ENCODE peak calls at places on chromosome 17, in nine cellular contexts. One of them, this sample, is unnamed.

GRCh38 chr17:309361-309888 is 43.2 kb downstream of the RPH3AL start:
- DNase-seq in SK-N-MC: no peak
- DNase-seq in activated CD4-positive, CD25-positive, alpha-beta regulatory T cell treated with anti-CD3 and anti-CD28 coated beads, Interleukin-2, amount 50 U/mL, for 72 hours: no peak
- DNase-seq in mucosa of gallbladder: no peak
- DNase-seq in NCI-H2227 treated with DMSO at 0.1 percent for 48 hours: no peak
- DNase-seq in adrenal gland: peak
- DNase-seq in Daoy: peak
- DNase-seq in H7: peak
- DNase-seq in head of caudate nucleus: no peak
- DNase-seq in this sample: no peak

GRCh38 chr17:42598905-42599304 is 10.3 kb downstream of the RETREG3 start:
- DNase-seq in SK-N-MC: no peak
- DNase-seq in activated CD4-positive, CD25-positive, alpha-beta regulatory T cell treated with anti-CD3 and anti-CD28 coated beads, Interleukin-2, amount 50 U/mL, for 72 hours: no peak
- DNase-seq in mucosa of gallbladder: no peak
- DNase-seq in NCI-H2227 treated with DMSO at 0.1 percent for 48 hours: peak
- DNase-seq in adrenal gland: peak
- DNase-seq in Daoy: no peak
- DNase-seq in H7: no peak
- DNase-seq in head of caudate nucleus: no peak
- DNase-seq in this sample: no peak

GRCh38 chr17:1645207-1646171 is at the start of gene SCARF1:
- DNase-seq in SK-N-MC: no peak
- DNase-seq in activated CD4-positive, CD25-positive, alpha-beta regulatory T cell treated with anti-CD3 and anti-CD28 coated beads, Interleukin-2, amount 50 U/mL, for 72 hours: no peak
- DNase-seq in mucosa of gallbladder: no peak
- DNase-seq in NCI-H2227 treated with DMSO at 0.1 percent for 48 hours: no peak
- DNase-seq in adrenal gland: peak
- DNase-seq in Daoy: peak
- DNase-seq in H7: peak
- DNase-seq in head of caudate nucleus: no peak
- DNase-seq in this sample: no peak

GRCh38 chr17:67168485-67168884 is 76.5 kb downstream of the HELZ start:
- DNase-seq in SK-N-MC: no peak
- DNase-seq in activated CD4-positive, CD25-positive, alpha-beta regulatory T cell treated with anti-CD3 and anti-CD28 coated beads, Interleukin-2, amount 50 U/mL, for 72 hours: no peak
- DNase-seq in mucosa of gallbladder: no peak
- DNase-seq in NCI-H2227 treated with DMSO at 0.1 percent for 48 hours: no peak
- DNase-seq in adrenal gland: no peak
- DNase-seq in Daoy: no peak
- DNase-seq in H7: no peak
- DNase-seq in head of caudate nucleus: no peak
- DNase-seq in this sample: no peak

GRCh38 chr17:82943751-82944150 is 103.9 kb upstream of the ZNF750 start:
- DNase-seq in SK-N-MC: no peak
- DNase-seq in activated CD4-positive, CD25-positive, alpha-beta regulatory T cell treated with anti-CD3 and anti-CD28 coated beads, Interleukin-2, amount 50 U/mL, for 72 hours: no peak
- DNase-seq in mucosa of gallbladder: no peak
- DNase-seq in NCI-H2227 treated with DMSO at 0.1 percent for 48 hours: no peak
- DNase-seq in adrenal gland: no peak
- DNase-seq in Daoy: no peak
- DNase-seq in H7: no peak
- DNase-seq in head of caudate nucleus: no peak
- DNase-seq in this sample: no peak

GRCh38 chr17:68953340-68953997 is 1.7 kb downstream of the ABCA8 start:
- DNase-seq in SK-N-MC: no peak
- DNase-seq in activated CD4-positive, CD25-positive, alpha-beta regulatory T cell treated with anti-CD3 and anti-CD28 coated beads, Interleukin-2, amount 50 U/mL, for 72 hours: no peak
- DNase-seq in mucosa of gallbladder: no peak
- DNase-seq in NCI-H2227 treated with DMSO at 0.1 percent for 48 hours: no peak
- DNase-seq in adrenal gland: no peak
- DNase-seq in Daoy: no peak
- DNase-seq in H7: no peak
- DNase-seq in head of caudate nucleus: no peak
- DNase-seq in this sample: no peak

GRCh38 chr17:46081018-46081320 is 81.9 kb downstream of the STH start:
- DNase-seq in SK-N-MC: no peak
- DNase-seq in activated CD4-positive, CD25-positive, alpha-beta regulatory T cell treated with anti-CD3 and anti-CD28 coated beads, Interleukin-2, amount 50 U/mL, for 72 hours: no peak
- DNase-seq in mucosa of gallbladder: no peak
- DNase-seq in NCI-H2227 treated with DMSO at 0.1 percent for 48 hours: no peak
- DNase-seq in adrenal gland: no peak
- DNase-seq in Daoy: no peak
- DNase-seq in H7: no peak
- DNase-seq in head of caudate nucleus: no peak
- DNase-seq in this sample: no peak

GRCh38 chr17:63446218-63446980 is at the start of gene CYB561:
- DNase-seq in SK-N-MC: no peak
- DNase-seq in activated CD4-positive, CD25-positive, alpha-beta regulatory T cell treated with anti-CD3 and anti-CD28 coated beads, Interleukin-2, amount 50 U/mL, for 72 hours: peak
- DNase-seq in mucosa of gallbladder: peak
- DNase-seq in NCI-H2227 treated with DMSO at 0.1 percent for 48 hours: peak
- DNase-seq in adrenal gland: peak
- DNase-seq in Daoy: peak
- DNase-seq in H7: peak
- DNase-seq in head of caudate nucleus: no peak
- DNase-seq in this sample: peak

GRCh38 chr17:8887834-8888703 is 20.6 kb upstream of the PIK3R6 start:
- DNase-seq in SK-N-MC: no peak
- DNase-seq in activated CD4-positive, CD25-positive, alpha-beta regulatory T cell treated with anti-CD3 and anti-CD28 coated beads, Interleukin-2, amount 50 U/mL, for 72 hours: no peak
- DNase-seq in mucosa of gallbladder: peak
- DNase-seq in NCI-H2227 treated with DMSO at 0.1 percent for 48 hours: no peak
- DNase-seq in adrenal gland: peak
- DNase-seq in Daoy: peak
- DNase-seq in H7: peak
- DNase-seq in head of caudate nucleus: no peak
- DNase-seq in this sample: no peak

GRCh38 chr17:35171834-35172233 is 22.4 kb downstream of the SLC35G3 start:
- DNase-seq in SK-N-MC: no peak
- DNase-seq in activated CD4-positive, CD25-positive, alpha-beta regulatory T cell treated with anti-CD3 and anti-CD28 coated beads, Interleukin-2, amount 50 U/mL, for 72 hours: no peak
- DNase-seq in mucosa of gallbladder: no peak
- DNase-seq in NCI-H2227 treated with DMSO at 0.1 percent for 48 hours: no peak
- DNase-seq in adrenal gland: no peak
- DNase-seq in Daoy: peak
- DNase-seq in H7: no peak
- DNase-seq in head of caudate nucleus: no peak
- DNase-seq in this sample: no peak

GRCh38 chr17:46811978-46812583 is 6.4 kb downstream of the WNT3 start:
- DNase-seq in SK-N-MC: no peak
- DNase-seq in activated CD4-positive, CD25-positive, alpha-beta regulatory T cell treated with anti-CD3 and anti-CD28 coated beads, Interleukin-2, amount 50 U/mL, for 72 hours: no peak
- DNase-seq in mucosa of gallbladder: no peak
- DNase-seq in NCI-H2227 treated with DMSO at 0.1 percent for 48 hours: peak
- DNase-seq in adrenal gland: no peak
- DNase-seq in Daoy: peak
- DNase-seq in H7: peak
- DNase-seq in head of caudate nucleus: no peak
- DNase-seq in this sample: no peak

GRCh38 chr17:50989149-50989548 is 123.0 kb upstream of the TOB1 start:
- DNase-seq in SK-N-MC: no peak
- DNase-seq in activated CD4-positive, CD25-positive, alpha-beta regulatory T cell treated with anti-CD3 and anti-CD28 coated beads, Interleukin-2, amount 50 U/mL, for 72 hours: no peak
- DNase-seq in mucosa of gallbladder: no peak
- DNase-seq in NCI-H2227 treated with DMSO at 0.1 percent for 48 hours: no peak
- DNase-seq in adrenal gland: no peak
- DNase-seq in Daoy: no peak
- DNase-seq in H7: no peak
- DNase-seq in head of caudate nucleus: no peak
- DNase-seq in this sample: no peak

GRCh38 chr17:45227101-45227591 is 5.5 kb downstream of the FMNL1 start:
- DNase-seq in SK-N-MC: no peak
- DNase-seq in activated CD4-positive, CD25-positive, alpha-beta regulatory T cell treated with anti-CD3 and anti-CD28 coated beads, Interleukin-2, amount 50 U/mL, for 72 hours: peak
- DNase-seq in mucosa of gallbladder: peak
- DNase-seq in NCI-H2227 treated with DMSO at 0.1 percent for 48 hours: no peak
- DNase-seq in adrenal gland: no peak
- DNase-seq in Daoy: peak
- DNase-seq in H7: peak
- DNase-seq in head of caudate nucleus: no peak
- DNase-seq in this sample: no peak

GRCh38 chr17:18033442-18034099 is 5.4 kb downstream of the ATPAF2 start:
- DNase-seq in SK-N-MC: peak
- DNase-seq in activated CD4-positive, CD25-positive, alpha-beta regulatory T cell treated with anti-CD3 and anti-CD28 coated beads, Interleukin-2, amount 50 U/mL, for 72 hours: no peak
- DNase-seq in mucosa of gallbladder: peak
- DNase-seq in NCI-H2227 treated with DMSO at 0.1 percent for 48 hours: peak
- DNase-seq in adrenal gland: peak
- DNase-seq in Daoy: peak
- DNase-seq in H7: peak
- DNase-seq in head of caudate nucleus: no peak
- DNase-seq in this sample: peak

This sample was measured in activated gamma-delta T cell treated with Interleukin-2 at 50 U/mL for 16 hours.